ENCODE peak calls at places on chromosomes 1 and 21, in five cellular contexts. One of them, this sample, is unnamed.
A peak's percentile ranks its signal among the peaks of the same experiment; 100 is the strongest.

GRCh38 chr1:62230724-62231123 is 36.1 kb downstream of the L1TD1 start:
- DNase-seq in gastrocnemius medialis: no peak
- DNase-seq in naive thymus-derived CD4-positive, alpha-beta T cell: no peak
- DNase-seq in left ventricle myocardium inferior: no peak
- DNase-seq in aorta: no peak
- DNase-seq in this sample: no peak

GRCh38 chr1:61131716-61132115 is 49.4 kb downstream of the NFIA start:
- DNase-seq in gastrocnemius medialis: no peak
- DNase-seq in naive thymus-derived CD4-positive, alpha-beta T cell: no peak
- DNase-seq in left ventricle myocardium inferior: no peak
- DNase-seq in aorta: no peak
- DNase-seq in this sample: no peak

GRCh38 chr21:36429672-36430546 is 44.7 kb downstream of the CHAF1B start:
- DNase-seq in gastrocnemius medialis: peak; percentile 97
- DNase-seq in naive thymus-derived CD4-positive, alpha-beta T cell: peak; percentile 16
- DNase-seq in left ventricle myocardium inferior: peak; percentile 64
- DNase-seq in aorta: peak; percentile 93
- DNase-seq in this sample: peak; percentile 95

GRCh38 chr1:175303308-175303707 is 110.7 kb upstream of the KIAA0040 start:
- DNase-seq in gastrocnemius medialis: no peak
- DNase-seq in naive thymus-derived CD4-positive, alpha-beta T cell: no peak
- DNase-seq in left ventricle myocardium inferior: no peak
- DNase-seq in aorta: no peak
- DNase-seq in this sample: no peak

GRCh38 chr1:242710286-242710685 is 185.8 kb upstream of the PLD5 start:
- DNase-seq in gastrocnemius medialis: no peak
- DNase-seq in naive thymus-derived CD4-positive, alpha-beta T cell: no peak
- DNase-seq in left ventricle myocardium inferior: no peak
- DNase-seq in aorta: no peak
- DNase-seq in this sample: no peak

GRCh38 chr1:59384443-59384842 is 87.5 kb downstream of the FGGY start:
- DNase-seq in gastrocnemius medialis: no peak
- DNase-seq in naive thymus-derived CD4-positive, alpha-beta T cell: no peak
- DNase-seq in left ventricle myocardium inferior: no peak
- DNase-seq in aorta: no peak
- DNase-seq in this sample: no peak

GRCh38 chr1:116777831-116778830 is 23.9 kb downstream of the CD2 start:
- DNase-seq in gastrocnemius medialis: no peak
- DNase-seq in naive thymus-derived CD4-positive, alpha-beta T cell: no peak
- DNase-seq in left ventricle myocardium inferior: no peak
- DNase-seq in aorta: no peak
- DNase-seq in this sample: no peak

GRCh38 chr1:19920132-19920710 is 3.2 kb downstream of the PLA2G2E start:
- DNase-seq in gastrocnemius medialis: no peak
- DNase-seq in naive thymus-derived CD4-positive, alpha-beta T cell: no peak
- DNase-seq in left ventricle myocardium inferior: no peak
- DNase-seq in aorta: no peak
- DNase-seq in this sample: no peak

GRCh38 chr1:84634536-84635205 is 55.6 kb downstream of the SSX2IP start:
- DNase-seq in gastrocnemius medialis: no peak
- DNase-seq in naive thymus-derived CD4-positive, alpha-beta T cell: no peak
- DNase-seq in left ventricle myocardium inferior: no peak
- DNase-seq in aorta: no peak
- DNase-seq in this sample: no peak

GRCh38 chr1:6419397-6419802 is 319 bp downstream of the HES2 start:
- DNase-seq in gastrocnemius medialis: no peak
- DNase-seq in naive thymus-derived CD4-positive, alpha-beta T cell: no peak
- DNase-seq in left ventricle myocardium inferior: no peak
- DNase-seq in aorta: no peak
- DNase-seq in this sample: no peak

GRCh38 chr1:203796223-203796747 is 862 bp downstream of the ZBED6 start:
- DNase-seq in gastrocnemius medialis: no peak
- DNase-seq in naive thymus-derived CD4-positive, alpha-beta T cell: peak; percentile 14
- DNase-seq in left ventricle myocardium inferior: no peak
- DNase-seq in aorta: no peak
- DNase-seq in this sample: no peak

GRCh38 chr1:201925961-201926585 is 20.3 kb downstream of the LMOD1 start:
- DNase-seq in gastrocnemius medialis: no peak
- DNase-seq in naive thymus-derived CD4-positive, alpha-beta T cell: no peak
- DNase-seq in left ventricle myocardium inferior: no peak
- DNase-seq in aorta: no peak
- DNase-seq in this sample: no peak

GRCh38 chr21:45910548-45911221 is 70.9 kb upstream of the COL6A1 start:
- DNase-seq in gastrocnemius medialis: no peak
- DNase-seq in naive thymus-derived CD4-positive, alpha-beta T cell: no peak
- DNase-seq in left ventricle myocardium inferior: no peak
- DNase-seq in aorta: no peak
- DNase-seq in this sample: peak; percentile 45

GRCh38 chr1:168565825-168566224 is 10.6 kb upstream of the XCL1 start:
- DNase-seq in gastrocnemius medialis: no peak
- DNase-seq in naive thymus-derived CD4-positive, alpha-beta T cell: no peak
- DNase-seq in left ventricle myocardium inferior: no peak
- DNase-seq in aorta: no peak
- DNase-seq in this sample: no peak

GRCh38 chr1:24203404-24203803 is 16.3 kb upstream of the IFNLR1 start:
- DNase-seq in gastrocnemius medialis: no peak
- DNase-seq in naive thymus-derived CD4-positive, alpha-beta T cell: no peak
- DNase-seq in left ventricle myocardium inferior: no peak
- DNase-seq in aorta: no peak
- DNase-seq in this sample: no peak

GRCh38 chr1:185207178-185207577 is 50.2 kb downstream of the SWT1 start:
- DNase-seq in gastrocnemius medialis: no peak
- DNase-seq in naive thymus-derived CD4-positive, alpha-beta T cell: no peak
- DNase-seq in left ventricle myocardium inferior: no peak
- DNase-seq in aorta: no peak
- DNase-seq in this sample: no peak

GRCh38 chr1:91997607-91998195 is 32.1 kb upstream of the EPHX4 start:
- DNase-seq in gastrocnemius medialis: no peak
- DNase-seq in naive thymus-derived CD4-positive, alpha-beta T cell: peak; percentile 30
- DNase-seq in left ventricle myocardium inferior: no peak
- DNase-seq in aorta: no peak
- DNase-seq in this sample: no peak

GRCh38 chr1:217274927-217275616 is 355.8 kb downstream of the GPATCH2 start:
- DNase-seq in gastrocnemius medialis: no peak
- DNase-seq in naive thymus-derived CD4-positive, alpha-beta T cell: no peak
- DNase-seq in left ventricle myocardium inferior: no peak
- DNase-seq in aorta: no peak
- DNase-seq in this sample: no peak

GRCh38 chr1:240672132-240672811 is 60.3 kb upstream of the GREM2 start:
- DNase-seq in gastrocnemius medialis: no peak
- DNase-seq in naive thymus-derived CD4-positive, alpha-beta T cell: no peak
- DNase-seq in left ventricle myocardium inferior: no peak
- DNase-seq in aorta: no peak
- DNase-seq in this sample: no peak

GRCh38 chr1:114118351-114118990 is 35.2 kb downstream of the SYT6 start:
- DNase-seq in gastrocnemius medialis: no peak
- DNase-seq in naive thymus-derived CD4-positive, alpha-beta T cell: no peak
- DNase-seq in left ventricle myocardium inferior: no peak
- DNase-seq in aorta: no peak
- DNase-seq in this sample: no peak

GRCh38 chr1:234395297-234395696 is 22.0 kb downstream of the COA6 start:
- DNase-seq in gastrocnemius medialis: no peak
- DNase-seq in naive thymus-derived CD4-positive, alpha-beta T cell: no peak
- DNase-seq in left ventricle myocardium inferior: no peak
- DNase-seq in aorta: no peak
- DNase-seq in this sample: no peak

GRCh38 chr1:31878018-31878417 is 60.1 kb downstream of the PTP4A2 start:
- DNase-seq in gastrocnemius medialis: no peak
- DNase-seq in naive thymus-derived CD4-positive, alpha-beta T cell: no peak
- DNase-seq in left ventricle myocardium inferior: no peak
- DNase-seq in aorta: no peak
- DNase-seq in this sample: peak; percentile 16

GRCh38 chr1:219812491-219813221 is 115.7 kb downstream of the SLC30A10 start:
- DNase-seq in gastrocnemius medialis: no peak
- DNase-seq in naive thymus-derived CD4-positive, alpha-beta T cell: no peak
- DNase-seq in left ventricle myocardium inferior: no peak
- DNase-seq in aorta: no peak
- DNase-seq in this sample: no peak

GRCh38 chr21:34796518-34797201 is 127.9 kb downstream of the CLIC6 start:
- DNase-seq in gastrocnemius medialis: no peak
- DNase-seq in naive thymus-derived CD4-positive, alpha-beta T cell: no peak
- DNase-seq in left ventricle myocardium inferior: no peak
- DNase-seq in aorta: no peak
- DNase-seq in this sample: no peak

GRCh38 chr1:150662811-150663210 is 33.4 kb upstream of the ENSA start:
- DNase-seq in gastrocnemius medialis: no peak
- DNase-seq in naive thymus-derived CD4-positive, alpha-beta T cell: no peak
- DNase-seq in left ventricle myocardium inferior: no peak
- DNase-seq in aorta: no peak
- DNase-seq in this sample: no peak

GRCh38 chr21:28215214-28215954 is 777.3 kb downstream of the LTN1 start:
- DNase-seq in gastrocnemius medialis: peak; percentile 35
- DNase-seq in naive thymus-derived CD4-positive, alpha-beta T cell: no peak
- DNase-seq in left ventricle myocardium inferior: no peak
- DNase-seq in aorta: no peak
- DNase-seq in this sample: no peak

GRCh38 chr1:175717610-175718195 is 25.7 kb downstream of the TNR start:
- DNase-seq in gastrocnemius medialis: no peak
- DNase-seq in naive thymus-derived CD4-positive, alpha-beta T cell: no peak
- DNase-seq in left ventricle myocardium inferior: no peak
- DNase-seq in aorta: no peak
- DNase-seq in this sample: no peak

DNA sequence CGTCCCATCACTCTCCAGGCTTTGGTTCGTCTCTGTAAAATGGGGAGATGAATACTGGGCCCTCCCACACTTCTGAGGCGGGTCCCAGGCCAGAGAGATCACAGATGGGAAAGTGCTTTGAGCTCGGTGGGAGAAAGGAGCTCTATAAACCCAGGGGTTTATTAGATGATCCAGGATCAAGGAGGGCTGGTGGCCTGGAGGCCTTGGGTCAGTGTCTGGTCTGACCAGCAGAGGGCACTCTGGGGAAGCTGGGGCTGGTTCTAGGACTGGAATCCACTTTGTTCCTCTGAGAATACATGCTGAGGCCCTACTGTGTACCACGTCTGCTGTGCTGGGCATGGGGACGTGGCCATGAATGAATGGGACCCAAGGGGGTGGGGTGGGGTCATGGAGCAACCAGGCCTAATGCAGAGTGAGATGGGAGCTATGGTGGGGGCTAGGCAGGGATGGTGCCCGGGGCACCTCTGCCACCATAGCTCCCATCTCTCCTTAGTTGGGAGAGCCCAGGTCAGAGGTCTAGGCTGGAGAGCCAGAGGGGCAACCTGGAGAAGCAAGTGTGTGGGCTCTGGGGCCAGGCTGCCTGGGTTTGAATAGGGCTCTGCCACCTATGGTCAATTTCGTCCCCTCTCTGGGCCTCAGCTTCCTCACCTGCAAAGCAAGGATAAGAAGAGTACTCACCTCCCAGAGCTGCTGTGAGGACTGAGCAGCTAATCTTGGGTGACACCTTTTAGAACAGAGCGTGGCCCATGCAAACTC is 9.0 kb upstream of the FAM131C start:
- DNase-seq in gastrocnemius medialis: no peak
- DNase-seq in naive thymus-derived CD4-positive, alpha-beta T cell: no peak
- DNase-seq in left ventricle myocardium inferior: peak; percentile 69
- DNase-seq in aorta: peak; percentile 90
- DNase-seq in this sample: peak; percentile 58
- H3K27ac ChIP-seq in gastrocnemius medialis: peak overlapping the region; percentile 42
- H3K27ac ChIP-seq in naive thymus-derived CD4-positive, alpha-beta T cell: no peak overlapping the region
- H3K27ac ChIP-seq in left ventricle myocardium inferior: peak overlapping the region; percentile 72
- H3K27ac ChIP-seq in aorta: no peak overlapping the region
- H3K27ac ChIP-seq in this sample: no peak overlapping the region

GRCh38 chr1:212288614-212289013 is 3.4 kb downstream of the PPP2R5A start:
- DNase-seq in gastrocnemius medialis: no peak
- DNase-seq in naive thymus-derived CD4-positive, alpha-beta T cell: no peak
- DNase-seq in left ventricle myocardium inferior: no peak
- DNase-seq in aorta: no peak
- DNase-seq in this sample: no peak

GRCh38 chr1:212289262-212290077 is 4.3 kb downstream of the PPP2R5A start:
- DNase-seq in gastrocnemius medialis: no peak
- DNase-seq in naive thymus-derived CD4-positive, alpha-beta T cell: no peak
- DNase-seq in left ventricle myocardium inferior: no peak
- DNase-seq in aorta: no peak
- DNase-seq in this sample: no peak

GRCh38 chr1:212291505-212292134 is 6.4 kb downstream of the PPP2R5A start:
- DNase-seq in gastrocnemius medialis: no peak
- DNase-seq in naive thymus-derived CD4-positive, alpha-beta T cell: peak; percentile 34
- DNase-seq in left ventricle myocardium inferior: no peak
- DNase-seq in aorta: no peak
- DNase-seq in this sample: no peak

GRCh38 chr1:212292250-212292924 is 7.2 kb downstream of the PPP2R5A start:
- DNase-seq in gastrocnemius medialis: no peak
- DNase-seq in naive thymus-derived CD4-positive, alpha-beta T cell: no peak
- DNase-seq in left ventricle myocardium inferior: no peak
- DNase-seq in aorta: no peak
- DNase-seq in this sample: no peak

DNA sequence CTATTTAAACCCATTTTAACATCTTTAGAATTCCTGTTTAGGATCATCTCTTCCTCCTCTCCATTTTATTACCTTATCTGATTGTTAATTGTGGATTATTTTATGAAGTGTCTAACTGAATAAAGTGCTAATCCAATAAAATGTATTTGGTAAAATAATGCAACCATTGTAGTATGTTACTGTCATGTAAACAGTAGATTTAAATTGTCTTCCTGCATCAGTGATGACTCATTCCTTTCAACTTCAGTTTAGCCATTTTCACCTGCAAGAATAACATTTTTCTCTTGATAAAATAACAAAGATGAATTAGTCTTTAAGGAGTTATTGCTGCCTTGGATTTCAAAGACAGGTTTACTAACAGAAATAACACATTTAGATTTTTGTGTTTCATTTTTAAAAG is 5.4 kb downstream of the PPP2R5A start:
- DNase-seq in gastrocnemius medialis: no peak
- DNase-seq in naive thymus-derived CD4-positive, alpha-beta T cell: no peak
- DNase-seq in left ventricle myocardium inferior: no peak
- DNase-seq in aorta: no peak
- DNase-seq in this sample: no peak
- H3K27ac ChIP-seq in gastrocnemius medialis: peak overlapping the region; percentile 57
- H3K27ac ChIP-seq in naive thymus-derived CD4-positive, alpha-beta T cell: no peak overlapping the region
- H3K27ac ChIP-seq in left ventricle myocardium inferior: peak overlapping the region; percentile 42
- H3K27ac ChIP-seq in aorta: no peak overlapping the region
- H3K27ac ChIP-seq in this sample: peak overlapping the region; percentile 51

DNA sequence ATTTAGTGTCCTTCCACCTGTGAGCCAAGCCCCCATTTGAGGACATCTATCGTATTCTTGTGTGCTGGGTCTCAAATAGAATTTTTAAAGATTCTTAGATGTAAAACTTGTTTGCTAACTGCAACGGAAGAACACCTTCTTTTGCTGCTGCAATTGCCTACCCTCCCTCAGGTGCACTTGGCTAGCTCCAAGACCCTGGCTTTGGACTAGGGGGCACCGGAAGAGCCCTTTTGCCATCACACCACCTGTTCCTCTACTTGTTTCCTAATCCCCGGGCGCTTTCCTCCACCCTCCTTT is 1.1 kb upstream of the HMGN2 start:
- DNase-seq in gastrocnemius medialis: no peak
- DNase-seq in naive thymus-derived CD4-positive, alpha-beta T cell: no peak
- DNase-seq in left ventricle myocardium inferior: no peak
- DNase-seq in aorta: no peak
- DNase-seq in this sample: no peak
- H3K27ac ChIP-seq in gastrocnemius medialis: peak overlapping the region; percentile 100
- H3K27ac ChIP-seq in naive thymus-derived CD4-positive, alpha-beta T cell: no peak overlapping the region
- H3K27ac ChIP-seq in left ventricle myocardium inferior: peak overlapping the region; percentile 99
- H3K27ac ChIP-seq in aorta: no peak overlapping the region
- H3K27ac ChIP-seq in this sample: peak overlapping the region; percentile 99

DNA sequence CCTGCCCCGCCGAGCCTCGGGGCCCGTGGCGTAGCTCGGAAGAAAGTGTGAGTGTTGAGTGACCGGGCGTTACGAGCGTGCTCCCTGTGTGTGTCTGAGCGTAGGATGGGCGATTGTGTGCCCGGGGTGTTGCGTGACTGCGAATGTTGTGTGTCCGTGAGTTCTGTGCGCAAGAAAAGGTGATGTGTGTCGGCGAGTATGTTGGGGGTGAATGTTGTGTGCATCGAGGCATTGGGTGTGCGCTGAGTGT is 346 bp downstream of the PTPRU start:
- DNase-seq in gastrocnemius medialis: no peak
- DNase-seq in naive thymus-derived CD4-positive, alpha-beta T cell: no peak
- DNase-seq in left ventricle myocardium inferior: no peak
- DNase-seq in aorta: no peak
- DNase-seq in this sample: peak; percentile 27
- H3K27ac ChIP-seq in gastrocnemius medialis: peak overlapping the region; percentile 65
- H3K27ac ChIP-seq in naive thymus-derived CD4-positive, alpha-beta T cell: no peak overlapping the region
- H3K27ac ChIP-seq in left ventricle myocardium inferior: no peak overlapping the region
- H3K27ac ChIP-seq in aorta: no peak overlapping the region
- H3K27ac ChIP-seq in this sample: peak overlapping the region; percentile 84